ENCODE peak calls at places on chromosome 14, in nine cellular contexts. One of them, this sample, is unnamed.

GRCh38 chr14:53668861-53669260 is 287.8 kb downstream of the BMP4 start:
- DNase-seq in tibial nerve: no peak
- DNase-seq in cardiac muscle cell: peak; percentile 41
- DNase-seq in dorsolateral prefrontal cortex: no peak
- DNase-seq in heart left ventricle: no peak
- DNase-seq in fibroblast of lung: peak; percentile 79
- DNase-seq in GM06990: no peak
- DNase-seq in adrenal gland: no peak
- DNase-seq in astrocyte: peak; percentile 60
- DNase-seq in this sample: no peak

GRCh38 chr14:89534896-89535615 is 118.0 kb upstream of the FOXN3 start:
- DNase-seq in tibial nerve: no peak
- DNase-seq in cardiac muscle cell: peak; percentile 60
- DNase-seq in dorsolateral prefrontal cortex: no peak
- DNase-seq in heart left ventricle: no peak
- DNase-seq in fibroblast of lung: peak; percentile 71
- DNase-seq in GM06990: no peak
- DNase-seq in adrenal gland: no peak
- DNase-seq in astrocyte: peak; percentile 70
- DNase-seq in this sample: no peak

GRCh38 chr14:90883782-90884181 is 67.6 kb upstream of the TTC7B start:
- DNase-seq in tibial nerve: no peak
- DNase-seq in cardiac muscle cell: no peak
- DNase-seq in dorsolateral prefrontal cortex: no peak
- DNase-seq in heart left ventricle: no peak
- DNase-seq in fibroblast of lung: peak; percentile 35
- DNase-seq in GM06990: no peak
- DNase-seq in adrenal gland: no peak
- DNase-seq in astrocyte: peak; percentile 17
- DNase-seq in this sample: no peak

GRCh38 chr14:35254736-35255135 is 37.4 kb upstream of the PSMA6 start:
- DNase-seq in tibial nerve: no peak
- DNase-seq in cardiac muscle cell: no peak
- DNase-seq in dorsolateral prefrontal cortex: no peak
- DNase-seq in heart left ventricle: no peak
- DNase-seq in fibroblast of lung: no peak
- DNase-seq in GM06990: peak; percentile 31
- DNase-seq in adrenal gland: no peak
- DNase-seq in astrocyte: no peak
- DNase-seq in this sample: no peak

GRCh38 chr14:25658988-25659387 is 609.0 kb upstream of the STXBP6 start:
- DNase-seq in tibial nerve: no peak
- DNase-seq in cardiac muscle cell: no peak
- DNase-seq in dorsolateral prefrontal cortex: no peak
- DNase-seq in heart left ventricle: no peak
- DNase-seq in fibroblast of lung: no peak
- DNase-seq in GM06990: no peak
- DNase-seq in adrenal gland: no peak
- DNase-seq in astrocyte: no peak
- DNase-seq in this sample: no peak

GRCh38 chr14:54782803-54783659 is 119.6 kb downstream of the GCH1 start:
- DNase-seq in tibial nerve: no peak
- DNase-seq in cardiac muscle cell: no peak
- DNase-seq in dorsolateral prefrontal cortex: no peak
- DNase-seq in heart left ventricle: no peak
- DNase-seq in fibroblast of lung: no peak
- DNase-seq in GM06990: peak; percentile 54
- DNase-seq in adrenal gland: no peak
- DNase-seq in astrocyte: no peak
- DNase-seq in this sample: no peak

GRCh38 chr14:80996049-80996901 is 40.9 kb downstream of the TSHR start:
- DNase-seq in tibial nerve: no peak
- DNase-seq in cardiac muscle cell: peak; percentile 90
- DNase-seq in dorsolateral prefrontal cortex: no peak
- DNase-seq in heart left ventricle: peak; percentile 32
- DNase-seq in fibroblast of lung: peak; percentile 89
- DNase-seq in GM06990: peak; percentile 4
- DNase-seq in adrenal gland: peak; percentile 39
- DNase-seq in astrocyte: peak; percentile 65
- DNase-seq in this sample: no peak

GRCh38 chr14:102831163-102831804 is 54.0 kb downstream of the TRAF3 start:
- DNase-seq in tibial nerve: no peak
- DNase-seq in cardiac muscle cell: no peak
- DNase-seq in dorsolateral prefrontal cortex: no peak
- DNase-seq in heart left ventricle: no peak
- DNase-seq in fibroblast of lung: no peak
- DNase-seq in GM06990: no peak
- DNase-seq in adrenal gland: no peak
- DNase-seq in astrocyte: no peak
- DNase-seq in this sample: no peak

GRCh38 chr14:23366163-23366921 is 1.4 kb upstream of the EFS start:
- DNase-seq in tibial nerve: peak; percentile 62
- DNase-seq in cardiac muscle cell: peak; percentile 85
- DNase-seq in dorsolateral prefrontal cortex: no peak
- DNase-seq in heart left ventricle: peak; percentile 75
- DNase-seq in fibroblast of lung: peak; percentile 81
- DNase-seq in GM06990: no peak
- DNase-seq in adrenal gland: peak; percentile 29
- DNase-seq in astrocyte: peak; percentile 68
- DNase-seq in this sample: no peak

GRCh38 chr14:23365353-23366162 is 586 bp upstream of the EFS start:
- DNase-seq in tibial nerve: no peak
- DNase-seq in cardiac muscle cell: peak; percentile 33
- DNase-seq in dorsolateral prefrontal cortex: no peak
- DNase-seq in heart left ventricle: no peak
- DNase-seq in fibroblast of lung: peak; percentile 19
- DNase-seq in GM06990: no peak
- DNase-seq in adrenal gland: no peak
- DNase-seq in astrocyte: peak; percentile 10
- DNase-seq in this sample: no peak

GRCh38 chr14:23364164-23364571 is 804 bp downstream of the EFS start:
- DNase-seq in tibial nerve: peak; percentile 36
- DNase-seq in cardiac muscle cell: no peak
- DNase-seq in dorsolateral prefrontal cortex: peak; percentile 72
- DNase-seq in heart left ventricle: no peak
- DNase-seq in fibroblast of lung: peak; percentile 9
- DNase-seq in GM06990: no peak
- DNase-seq in adrenal gland: no peak
- DNase-seq in astrocyte: peak; percentile 4
- DNase-seq in this sample: no peak

GRCh38 chr14:23362200-23362599 is 2.8 kb downstream of the EFS start:
- DNase-seq in tibial nerve: no peak
- DNase-seq in cardiac muscle cell: no peak
- DNase-seq in dorsolateral prefrontal cortex: no peak
- DNase-seq in heart left ventricle: no peak
- DNase-seq in fibroblast of lung: peak; percentile 11
- DNase-seq in GM06990: no peak
- DNase-seq in adrenal gland: no peak
- DNase-seq in astrocyte: peak; percentile 22
- DNase-seq in this sample: no peak

GRCh38 chr14:23364604-23365352 is at the start of gene EFS:
- DNase-seq in tibial nerve: peak; percentile 37
- DNase-seq in cardiac muscle cell: peak; percentile 54
- DNase-seq in dorsolateral prefrontal cortex: no peak
- DNase-seq in heart left ventricle: peak; percentile 49
- DNase-seq in fibroblast of lung: peak; percentile 49
- DNase-seq in GM06990: no peak
- DNase-seq in adrenal gland: no peak
- DNase-seq in astrocyte: peak; percentile 10
- DNase-seq in this sample: no peak
- H3K4me3 ChIP-seq in tibial nerve: peak within 1 kb of the TSS; percentile 87
- H3K4me3 ChIP-seq in cardiac muscle cell: peak within 1 kb of the TSS; percentile 28
- H3K4me3 ChIP-seq in dorsolateral prefrontal cortex: peak within 1 kb of the TSS; percentile 52
- H3K4me3 ChIP-seq in heart left ventricle: peak within 1 kb of the TSS; percentile 50
- H3K4me3 ChIP-seq in fibroblast of lung: peak within 1 kb of the TSS; percentile 17
- H3K4me3 ChIP-seq in GM06990: no peak within 1 kb of the TSS
- H3K4me3 ChIP-seq in adrenal gland: no peak within 1 kb of the TSS
- H3K4me3 ChIP-seq in astrocyte: peak within 1 kb of the TSS; percentile 58
- H3K4me3 ChIP-seq in this sample: no peak within 1 kb of the TSS

DNA sequence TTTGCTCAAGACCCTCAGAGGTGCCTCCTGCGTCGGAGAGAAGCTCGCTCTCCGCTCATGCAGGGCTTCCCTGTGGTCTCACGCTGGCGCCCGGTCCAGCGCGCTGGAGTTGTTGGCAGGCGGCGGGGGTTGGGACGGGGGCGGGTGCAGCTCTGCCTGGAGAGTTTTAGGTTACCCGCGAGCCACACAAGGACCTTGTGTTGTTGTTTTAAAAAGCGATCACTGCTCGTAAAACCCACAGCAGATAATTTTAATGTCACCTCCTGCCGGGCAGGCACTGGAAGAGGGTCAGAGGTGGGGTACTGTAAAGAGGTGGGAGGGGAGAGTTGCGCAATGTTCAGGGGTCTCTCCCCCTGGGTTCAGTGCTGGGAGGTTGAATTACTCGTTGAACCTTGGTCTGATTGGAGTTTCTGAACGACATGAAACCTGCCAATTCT is 853 bp downstream of the SMOC1 start:
- DNase-seq in tibial nerve: no peak
- DNase-seq in cardiac muscle cell: no peak
- DNase-seq in dorsolateral prefrontal cortex: no peak
- DNase-seq in heart left ventricle: no peak
- DNase-seq in fibroblast of lung: peak; percentile 33
- DNase-seq in GM06990: no peak
- DNase-seq in adrenal gland: no peak
- DNase-seq in astrocyte: no peak
- DNase-seq in this sample: no peak
- H3K27me3 ChIP-seq in tibial nerve: no peaks in the 10 kb centered on the region
- H3K27me3 ChIP-seq in cardiac muscle cell: peaks cover 11% of the 10 kb centered on the region
- H3K27me3 ChIP-seq in dorsolateral prefrontal cortex: peaks cover 25% of the 10 kb centered on the region
- H3K27me3 ChIP-seq in heart left ventricle: peaks cover 19% of the 10 kb centered on the region
- H3K27me3 ChIP-seq in fibroblast of lung: peaks cover 23% of the 10 kb centered on the region
- H3K27me3 ChIP-seq in GM06990: peaks cover 3% of the 10 kb centered on the region
- H3K27me3 ChIP-seq in adrenal gland: peaks cover 13% of the 10 kb centered on the region
- H3K27me3 ChIP-seq in astrocyte: peaks cover 44% of the 10 kb centered on the region
- H3K27me3 ChIP-seq in this sample: peaks cover 8% of the 10 kb centered on the region

DNA sequence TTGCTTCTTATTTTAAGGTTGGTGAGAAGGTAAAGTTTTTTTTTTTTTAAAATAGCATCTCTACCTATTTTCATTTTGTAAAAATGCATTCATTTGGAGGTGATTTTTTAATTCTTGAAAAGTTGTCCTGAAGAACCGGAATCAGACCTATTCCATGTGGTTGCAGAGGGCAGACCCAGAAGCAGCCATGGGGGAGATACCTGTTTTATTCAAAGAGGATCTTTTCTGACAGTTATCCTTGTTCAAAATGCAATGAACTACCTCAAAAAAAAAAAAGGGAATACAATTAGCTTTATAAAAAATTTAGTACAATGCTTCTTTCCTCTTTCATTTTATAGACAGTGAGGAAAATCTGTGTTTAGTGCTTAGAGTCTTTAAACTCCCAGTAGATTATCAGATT is 8.4 kb upstream of the NEMF start:
- DNase-seq in tibial nerve: no peak
- DNase-seq in cardiac muscle cell: no peak
- DNase-seq in dorsolateral prefrontal cortex: no peak
- DNase-seq in heart left ventricle: no peak
- DNase-seq in fibroblast of lung: no peak
- DNase-seq in GM06990: no peak
- DNase-seq in adrenal gland: no peak
- DNase-seq in astrocyte: no peak
- DNase-seq in this sample: no peak
- H3K4me3 ChIP-seq in tibial nerve: peak overlapping the region; percentile 69
- H3K4me3 ChIP-seq in cardiac muscle cell: peak overlapping the region; percentile 58
- H3K4me3 ChIP-seq in dorsolateral prefrontal cortex: peak overlapping the region; percentile 67
- H3K4me3 ChIP-seq in heart left ventricle: no peak overlapping the region
- H3K4me3 ChIP-seq in fibroblast of lung: peak overlapping the region; percentile 78
- H3K4me3 ChIP-seq in GM06990: peak overlapping the region; percentile 78
- H3K4me3 ChIP-seq in adrenal gland: no peak overlapping the region
- H3K4me3 ChIP-seq in astrocyte: peak overlapping the region; percentile 79
- H3K4me3 ChIP-seq in this sample: peak overlapping the region; percentile 94

DNA sequence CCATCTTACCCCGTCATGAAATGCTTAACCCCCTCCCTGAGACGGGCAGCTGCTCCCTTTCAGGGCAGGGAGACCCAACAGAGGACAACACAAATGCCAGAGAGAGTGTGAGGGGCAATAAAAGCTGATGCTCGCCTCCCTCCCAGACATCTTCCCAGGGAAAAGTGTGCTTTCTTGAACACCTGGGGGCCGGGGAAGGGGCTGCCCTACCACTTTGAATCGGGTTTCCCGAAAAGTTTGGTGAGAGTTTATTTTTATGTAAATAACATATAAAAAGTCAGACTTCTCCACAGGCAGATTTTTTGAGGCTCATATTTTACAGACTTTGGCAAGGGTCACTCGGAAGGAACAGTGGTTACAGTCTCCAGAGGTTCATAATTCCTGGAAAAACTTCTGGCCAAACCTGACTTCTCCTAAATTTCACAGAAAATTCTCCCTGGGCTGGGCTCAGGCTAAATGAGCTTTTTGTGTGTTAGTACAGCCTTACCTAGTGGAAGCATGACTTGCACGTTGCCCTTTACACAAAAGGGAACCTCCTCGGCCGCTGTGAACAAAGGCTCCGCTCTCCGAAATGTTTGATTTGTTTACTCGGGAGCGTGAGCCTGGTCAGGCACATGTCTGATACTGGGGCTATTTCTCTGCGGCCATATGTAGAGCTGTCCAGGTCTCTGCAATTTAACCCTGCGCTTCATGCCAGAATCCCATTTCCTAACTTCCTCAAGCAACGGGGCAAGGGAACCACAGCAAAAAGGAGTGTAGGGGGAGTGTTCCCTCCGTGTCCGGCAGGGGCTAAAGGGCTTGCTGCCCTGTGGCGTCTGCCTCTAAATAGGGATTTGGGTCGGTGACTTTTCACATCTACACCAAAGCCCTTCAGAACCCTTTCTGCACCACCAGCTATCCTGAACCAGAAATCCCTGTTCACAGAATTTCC is 3.4 kb downstream of the RTL1 start:
- DNase-seq in tibial nerve: no peak
- DNase-seq in cardiac muscle cell: peak; percentile 19
- DNase-seq in dorsolateral prefrontal cortex: peak; percentile 14
- DNase-seq in heart left ventricle: no peak
- DNase-seq in fibroblast of lung: no peak
- DNase-seq in GM06990: no peak
- DNase-seq in adrenal gland: peak; percentile 52
- DNase-seq in astrocyte: no peak
- DNase-seq in this sample: no peak
- H3K27me3 ChIP-seq in tibial nerve: no peaks in the 10 kb centered on the region
- H3K27me3 ChIP-seq in cardiac muscle cell: peaks cover 35% of the 10 kb centered on the region
- H3K27me3 ChIP-seq in dorsolateral prefrontal cortex: peaks cover 68% of the 10 kb centered on the region
- H3K27me3 ChIP-seq in heart left ventricle: peaks cover 4% of the 10 kb centered on the region
- H3K27me3 ChIP-seq in fibroblast of lung: peaks cover 2% of the 10 kb centered on the region
- H3K27me3 ChIP-seq in GM06990: no peaks in the 10 kb centered on the region
- H3K27me3 ChIP-seq in adrenal gland: no peaks in the 10 kb centered on the region
- H3K27me3 ChIP-seq in astrocyte: peaks cover 3% of the 10 kb centered on the region
- H3K27me3 ChIP-seq in this sample: no peaks in the 10 kb centered on the region

This sample was measured in CD8-positive, alpha-beta memory T cell.